ENCODE peak calls at places on chromosome 15, in seven cellular contexts. I is GM12878, N is MCF 10A, K is HFFc6, O is AG09309, Q is B cell, W is mesothelial cell of epicardium. C is an unnamed sample.

GRCh38 chr15:36029606-36030005 is 483.6 kb upstream of the DPH6 start:
- DNase-seq in K (peak), N (no peak), O (peak), W (no peak), Q (no peak), I (no peak), C (no peak)

GRCh38 chr15:68783226-68784054 is 37.3 kb downstream of the ANP32A start:
- DNase-seq in Q (peak), W (no peak), K (no peak), O (no peak), N (peak), I (no peak), C (peak)

GRCh38 chr15:65414841-65415621 is 7.7 kb downstream of the IGDCC4 start:
- DNase-seq in Q (no peak), W (no peak), I (no peak), O (no peak), N (no peak), K (no peak), C (no peak)

GRCh38 chr15:64112904-64113303 is 17.1 kb downstream of the SNX1 start:
- DNase-seq in O (peak), I (no peak), K (peak), N (peak), Q (no peak), W (no peak), C (no peak)

GRCh38 chr15:88376574-88377174 is 90.5 kb downstream of the MRPL46 start:
- DNase-seq in K (peak), W (no peak), I (no peak), Q (no peak), N (no peak), O (peak), C (no peak)

GRCh38 chr15:84721381-84721780 is 5.4 kb upstream of the SEC11A start:
- DNase-seq in I (no peak), K (no peak), W (no peak), O (no peak), N (no peak), Q (peak), C (no peak)

GRCh38 chr15:66943456-66944095 is 121.8 kb upstream of the SMAD3 start:
- DNase-seq in K (no peak), I (no peak), O (no peak), N (no peak), Q (no peak), W (no peak), C (no peak)

GRCh38 chr15:94845391-94845718 is 614.0 kb downstream of the MCTP2 start:
- DNase-seq in K (no peak), O (no peak), Q (no peak), I (no peak), N (no peak), W (no peak), C (no peak)

GRCh38 chr15:60814855-60815254 is 335.9 kb upstream of the ICE2 start:
- DNase-seq in I (no peak), O (no peak), Q (no peak), W (no peak), N (no peak), K (no peak), C (no peak)

GRCh38 chr15:37877851-37878577 is 56.4 kb upstream of the TMCO5A start:
- DNase-seq in I (no peak), W (no peak), Q (no peak), N (peak), K (peak), O (peak), C (no peak)

GRCh38 chr15:75051161-75051560 is 27.8 kb downstream of the PPCDC start:
- DNase-seq in K (no peak), O (no peak), W (no peak), Q (no peak), N (no peak), I (no peak), C (no peak)

GRCh38 chr15:52668133-52668532 is 11.1 kb downstream of the ATOSA start:
- DNase-seq in Q (no peak), W (no peak), K (no peak), I (no peak), N (no peak), O (no peak), C (no peak)

GRCh38 chr15:29795610-29796009 is 26.7 kb downstream of the TJP1 start:
- DNase-seq in I (no peak), N (no peak), W (no peak), K (no peak), O (no peak), Q (no peak), C (no peak)

GRCh38 chr15:34182942-34183341 is 27.0 kb downstream of the KATNBL1 start:
- DNase-seq in I (no peak), Q (no peak), N (no peak), W (no peak), K (no peak), O (no peak), C (no peak)

GRCh38 chr15:100725121-100726069 is 123.0 kb downstream of the ASB7 start:
- DNase-seq in K (peak), I (no peak), Q (no peak), O (no peak), N (peak), W (no peak), C (peak)

GRCh38 chr15:29785068-29785467 is 37.2 kb downstream of the TJP1 start:
- DNase-seq in N (no peak), W (no peak), O (no peak), Q (no peak), K (no peak), I (no peak), C (no peak)

GRCh38 chr15:68730491-68731317 is 90.0 kb downstream of the ANP32A start:
- DNase-seq in N (peak), O (no peak), W (no peak), Q (peak), K (peak), I (no peak), C (no peak)

GRCh38 chr15:86690566-86690965 is 610.9 kb downstream of the AGBL1 start:
- DNase-seq in Q (no peak), K (no peak), W (no peak), I (no peak), O (no peak), N (peak), C (no peak)

GRCh38 chr15:73760330-73760729 is 7.2 kb upstream of the INSYN1 start:
- DNase-seq in I (no peak), N (no peak), W (no peak), O (no peak), Q (no peak), K (no peak), C (no peak)

GRCh38 chr15:25368855-25369254 is 70.0 kb downstream of the UBE3A start:
- DNase-seq in K (no peak), I (no peak), O (no peak), Q (no peak), W (no peak), N (no peak), C (no peak)

DNA sequence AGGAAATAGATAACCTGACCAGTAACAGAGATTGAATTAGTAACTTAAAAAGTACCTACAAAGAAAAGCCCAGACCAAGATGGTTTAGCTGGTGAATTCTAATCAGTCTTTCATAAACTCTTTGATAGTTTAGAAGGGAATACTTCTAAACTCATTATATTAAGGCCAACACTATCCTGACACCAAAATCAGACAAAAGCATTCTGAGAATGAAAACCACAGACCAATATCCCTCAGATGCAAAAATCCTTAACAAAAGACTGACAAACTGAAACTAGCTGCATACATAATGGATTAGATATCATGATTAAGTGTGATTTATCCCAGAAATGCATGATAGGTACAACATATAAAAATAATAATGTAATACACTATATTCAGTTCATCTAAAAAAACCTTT is 115.6 kb downstream of the RFX7 start:
- DNase-seq in N (no peak), K (no peak), Q (no peak), W (no peak), I (no peak), O (no peak), C (no peak)
- TF ChIP-seq CTCF in N (no peak), K (no peak), Q (no peak), W (no peak), I (no peak), O (no peak), C (no peak)

DNA sequence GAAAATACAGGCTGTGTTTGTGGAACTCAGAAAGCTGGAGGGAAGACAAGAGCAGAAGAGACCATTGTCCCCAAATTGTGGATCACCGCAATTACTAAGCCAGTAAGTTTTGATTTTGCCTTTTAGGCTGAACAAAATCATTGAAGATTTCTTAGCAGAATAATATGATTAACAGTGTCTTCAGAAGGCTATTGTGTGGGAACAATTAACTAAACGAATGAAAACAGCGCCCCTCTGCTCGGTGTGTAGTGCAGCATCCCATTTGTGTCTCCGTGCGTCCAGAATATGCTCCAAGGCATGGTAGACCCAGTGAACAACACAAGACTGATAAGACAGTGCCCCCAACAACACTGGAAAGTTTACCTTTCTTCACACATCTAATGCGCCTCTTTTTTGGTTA is 71.2 kb downstream of the CRTC3 start:
- DNase-seq in O (no peak), K (no peak), Q (no peak), N (no peak), I (no peak), W (no peak), C (no peak)
- TF ChIP-seq CTCF in O (no peak), K (no peak), Q (no peak), N (no peak), I (no peak), W (no peak), C (no peak)

GRCh38 chr15:70964686-70965085 is 72.1 kb downstream of the LRRC49 start:
- DNase-seq in N (no peak), O (no peak), I (no peak), Q (no peak), W (no peak), K (no peak), C (no peak)

GRCh38 chr15:70964058-70964457 is 71.4 kb downstream of the LRRC49 start:
- DNase-seq in Q (no peak), O (no peak), W (no peak), I (no peak), K (no peak), N (peak), C (no peak)

GRCh38 chr15:70963199-70963598 is 70.6 kb downstream of the LRRC49 start:
- DNase-seq in Q (no peak), O (no peak), K (no peak), W (no peak), I (no peak), N (no peak), C (no peak)

GRCh38 chr15:70962084-70962483 is 69.5 kb downstream of the LRRC49 start:
- DNase-seq in O (no peak), W (no peak), N (no peak), I (no peak), Q (no peak), K (no peak), C (no peak)

GRCh38 chr15:70967646-70968045 is 75.0 kb downstream of the LRRC49 start:
- DNase-seq in N (no peak), W (no peak), O (no peak), K (no peak), Q (no peak), I (no peak), C (no peak)
- TF ChIP-seq CTCF in N (no peak), W (no peak), O (no peak), K (no peak), Q (no peak), I (no peak), C (no peak)

DNA sequence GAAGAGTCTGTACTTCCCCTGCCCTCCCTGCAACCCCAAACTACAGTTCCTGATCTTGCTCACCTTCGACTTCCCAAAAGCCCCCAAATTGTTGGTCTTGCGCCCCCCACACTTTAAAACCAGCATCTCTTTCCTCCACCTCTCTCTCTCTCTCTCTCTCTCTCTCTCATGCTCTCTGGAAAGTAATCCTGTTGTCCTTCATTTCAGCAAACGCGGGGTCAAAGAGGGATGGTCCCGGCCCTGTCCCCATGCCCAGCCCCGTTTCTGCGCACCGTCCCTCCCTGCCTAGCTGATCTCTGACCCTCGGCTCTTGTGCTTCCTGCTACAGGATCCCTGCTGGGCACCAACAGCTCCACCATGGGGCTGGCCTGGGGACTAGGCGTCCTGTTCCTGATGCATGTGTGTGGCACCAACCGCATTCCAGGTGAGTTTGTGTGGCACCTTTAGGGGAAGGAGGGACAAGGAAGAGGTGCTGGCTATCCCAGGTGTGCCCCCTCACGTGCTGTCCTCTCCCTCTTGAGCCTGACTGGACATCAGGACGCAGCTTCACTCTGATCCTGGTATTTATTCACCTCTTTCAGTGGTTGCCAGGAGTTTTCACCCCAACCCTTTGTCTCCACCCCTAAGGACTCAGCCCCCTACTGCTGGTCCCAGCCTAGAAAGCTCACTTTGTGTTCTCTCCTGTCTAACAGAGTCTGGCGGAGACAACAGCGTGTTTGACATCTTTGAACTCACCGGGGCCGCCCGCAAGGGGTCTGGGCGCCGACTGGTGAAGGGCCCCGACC is 814 bp downstream of the THBS1 start:
- DNase-seq in O (peak), W (no peak), I (no peak), N (peak), Q (no peak), K (peak), C (no peak)
- TF ChIP-seq CTCF in O (peak), W (no peak), I (no peak), N (peak), Q (no peak), K (peak), C (no peak)

GRCh38 chr15:79769933-79770332 is 126.9 kb downstream of the MTHFS start:
- DNase-seq in I (no peak), W (no peak), Q (no peak), K (no peak), N (no peak), O (no peak), C (no peak)

GRCh38 chr15:79769081-79769481 is 127.7 kb downstream of the MTHFS start:
- DNase-seq in K (peak), N (peak), O (no peak), I (no peak), W (no peak), Q (peak), C (no peak)
- TF ChIP-seq CTCF in K (peak), N (peak), O (peak), I (peak), W (no peak), Q (peak), C (peak)

GRCh38 chr15:28274635-28275034 is 47.3 kb downstream of the HERC2 start:
- DNase-seq in Q (no peak), O (no peak), I (no peak), N (no peak), W (no peak), K (no peak), C (no peak)

GRCh38 chr15:28271697-28272250 is 50.2 kb downstream of the HERC2 start:
- DNase-seq in K (no peak), W (no peak), N (no peak), Q (no peak), O (no peak), I (no peak), C (no peak)

GRCh38 chr15:28274211-28274610 is 47.8 kb downstream of the HERC2 start:
- DNase-seq in I (no peak), W (no peak), N (no peak), K (no peak), O (no peak), Q (no peak), C (no peak)

GRCh38 chr15:28272587-28272986 is 49.4 kb downstream of the HERC2 start:
- DNase-seq in Q (no peak), W (no peak), O (no peak), K (no peak), I (no peak), N (no peak), C (no peak)

GRCh38 chr15:28273468-28273867 is 48.5 kb downstream of the HERC2 start:
- DNase-seq in W (no peak), I (no peak), Q (no peak), O (no peak), K (no peak), N (no peak), C (no peak)
- TF ChIP-seq CTCF in W (no peak), I (no peak), Q (no peak), O (peak), K (no peak), N (no peak), C (no peak)

C was measured in GM20000.